ENCODE peak calls at places on chromosomes 6 and 20, in six cellular contexts. Q is stimulated activated CD4-positive, alpha-beta T cell treated with anti-CD3 and anti-CD28 coated beads, TNF-alpha, amount 100 ng/mL, for 4 hours; B is ELR; Y is NCI-H1694 treated with DMSO at 0.1 percent for 48 hours; F is endodermal cell; M is NB4. V is an unnamed sample.

GRCh38 chr20:11267131-11267761 is 593.4 kb upstream of the JAG1 start:
- DNase-seq in Q (no peak), Y (no peak), B (peak), M (peak), F (peak), V (peak)

GRCh38 chr6:169998457-169998856 is 247.0 kb downstream of the ERMARD start:
- DNase-seq in Y (no peak), M (no peak), Q (no peak), F (peak), B (no peak), V (no peak)

GRCh38 chr6:108875161-108875555 is 26.9 kb downstream of the ARMC2 start:
- DNase-seq in F (no peak), B (no peak), Q (no peak), Y (no peak), M (no peak), V (no peak)

GRCh38 chr6:113640046-113640445 is 217.1 kb upstream of the MARCKS start:
- DNase-seq in M (no peak), F (no peak), B (no peak), Q (no peak), Y (no peak), V (no peak)

GRCh38 chr6:79470728-79471127 is 66.5 kb downstream of the LCA5 start:
- DNase-seq in M (no peak), F (no peak), B (no peak), Y (no peak), Q (no peak), V (no peak)

GRCh38 chr6:168370310-168370991 is 50.9 kb upstream of the DACT2 start:
- DNase-seq in B (peak), Q (no peak), M (peak), F (peak), Y (no peak), V (no peak)

GRCh38 chr20:36836591-36837329 is 39.2 kb upstream of the TLDC2 start:
- DNase-seq in Q (no peak), M (peak), F (peak), B (peak), Y (peak), V (no peak)

GRCh38 chr20:48047453-48047852 is 262.2 kb upstream of the SULF2 start:
- DNase-seq in Y (no peak), Q (no peak), B (no peak), F (no peak), M (peak), V (no peak)

GRCh38 chr6:46128476-46128875 is 1.3 kb upstream of the ENPP4 start:
- DNase-seq in Q (no peak), B (no peak), F (no peak), M (no peak), Y (no peak), V (no peak)

GRCh38 chr6:151294561-151295101 is 54.9 kb downstream of the AKAP12 start:
- DNase-seq in M (no peak), B (no peak), Y (no peak), F (no peak), Q (no peak), V (no peak)

GRCh38 chr6:16154904-16155303 is 26.0 kb downstream of the MYLIP start:
- DNase-seq in M (no peak), Q (no peak), F (no peak), Y (no peak), B (peak), V (peak)

GRCh38 chr6:161228911-161229591 is 44.8 kb downstream of the AGPAT4 start:
- DNase-seq in B (peak), M (peak), Y (no peak), Q (no peak), F (no peak), V (peak)